ENCODE peak calls at places on chromosomes 16 and 17, in four cellular contexts. V is hepatocyte, M is SK-N-SH, Z is OCI-LY7. P is an unnamed sample. For H3K9me2 and H3K36me3, the result is how much of the 10 kb centered on the place peaks cover.

GRCh38 chr16:85833540-85833914 is 34.0 kb downstream of the COX4I1 start:
- DNase-seq in V (no peak), M (no peak), Z (no peak), P (no peak)

GRCh38 chr17:68705331-68706166 is 104.4 kb upstream of the FAM20A start:
- DNase-seq in V (no peak), M (no peak), Z (no peak), P (no peak)

GRCh38 chr17:75950421-75950820 is 9.6 kb upstream of the FBF1 start:
- DNase-seq in V (no peak), M (no peak), Z (no peak), P (no peak)

GRCh38 chr17:57869599-57870282 is 19.9 kb upstream of the MRPS23 start:
- DNase-seq in V (peak), M (no peak), Z (no peak), P (no peak)

GRCh38 chr16:86978445-86979030 is 338.7 kb downstream of the C16orf95 start:
- DNase-seq in V (no peak), M (no peak), Z (no peak), P (no peak)

GRCh38 chr16:88971371-88972097 is 5.5 kb downstream of the CBFA2T3 start:
- DNase-seq in V (no peak), M (no peak), Z (peak), P (no peak)

GRCh38 chr16:495127-495748 is 32.3 kb upstream of the CAPN15 start:
- DNase-seq in V (peak), M (peak), Z (peak), P (no peak)

GRCh38 chr17:72386619-72387237 is 265.9 kb downstream of the SOX9 start:
- DNase-seq in V (no peak), M (no peak), Z (no peak), P (no peak)

GRCh38 chr16:29662729-29663019 is 373 bp upstream of the SPN start:
- DNase-seq in V (no peak), M (no peak), Z (peak), P (no peak)

GRCh38 chr16:80161799-80162380 is 378.9 kb upstream of the DYNLRB2 start:
- DNase-seq in V (no peak), M (peak), Z (no peak), P (no peak)

GRCh38 chr16:89031715-89032659 is 55.0 kb upstream of the CBFA2T3 start:
- DNase-seq in V (no peak), M (no peak), Z (peak), P (peak)

GRCh38 chr16:31198207-31198882 is 4.2 kb downstream of the PYCARD start:
- DNase-seq in V (no peak), M (no peak), Z (no peak), P (no peak)

GRCh38 chr17:76630151-76630550 is 13.4 kb downstream of the ST6GALNAC1 start:
- DNase-seq in V (no peak), M (no peak), Z (no peak), P (no peak)

GRCh38 chr17:1999557-2000251 is 25.4 kb downstream of the RTN4RL1 start:
- DNase-seq in V (peak), M (peak), Z (no peak), P (peak)

GRCh38 chr17:79114455-79115301 is 40.1 kb downstream of the ENGASE start:
- DNase-seq in V (peak), M (peak), Z (no peak), P (no peak)

GRCh38 chr16:84367297-84367680 is 1.0 kb upstream of the ATP2C2 start:
- DNase-seq in V (no peak), M (no peak), Z (no peak), P (no peak)

GRCh38 chr16:78570409-78571141 is 471.1 kb downstream of the WWOX start:
- DNase-seq in V (no peak), M (no peak), Z (no peak), P (no peak)

DNA sequence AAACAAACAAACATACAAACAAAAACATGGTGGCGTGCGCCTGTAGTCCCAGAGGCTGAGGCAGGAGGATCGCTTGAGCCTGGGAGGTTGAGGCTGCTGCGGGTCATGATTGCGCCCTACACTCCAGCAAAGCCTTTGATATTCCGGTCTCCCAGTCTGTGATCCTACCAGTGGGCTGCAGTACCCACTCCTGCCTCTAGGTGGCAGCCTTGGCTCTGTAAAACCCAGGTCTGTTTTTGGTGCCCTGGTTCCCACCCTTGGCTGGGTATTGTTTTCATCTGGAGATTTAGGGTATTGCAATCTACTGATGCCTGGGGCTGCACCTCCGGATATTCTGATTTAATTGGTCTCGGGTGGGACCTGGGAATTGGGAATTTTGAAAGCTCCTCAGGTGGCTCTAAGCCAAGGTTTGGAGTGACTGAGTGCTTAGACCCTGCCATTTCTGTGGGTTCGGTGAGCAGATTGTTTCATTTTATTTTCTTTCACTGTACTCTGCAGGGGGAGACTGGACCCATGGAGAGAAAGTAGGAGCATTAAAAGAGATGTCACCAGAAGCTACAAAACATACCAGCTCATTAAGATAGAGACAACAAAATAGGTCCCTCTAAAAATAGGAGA is 40.5 kb downstream of the MYH3 start:
- DNase-seq in V (peak), M (peak), Z (peak), P (peak)
- H2AFZ ChIP-seq in V (no peak), M (no peak), Z (peak), P (no peak)

DNA sequence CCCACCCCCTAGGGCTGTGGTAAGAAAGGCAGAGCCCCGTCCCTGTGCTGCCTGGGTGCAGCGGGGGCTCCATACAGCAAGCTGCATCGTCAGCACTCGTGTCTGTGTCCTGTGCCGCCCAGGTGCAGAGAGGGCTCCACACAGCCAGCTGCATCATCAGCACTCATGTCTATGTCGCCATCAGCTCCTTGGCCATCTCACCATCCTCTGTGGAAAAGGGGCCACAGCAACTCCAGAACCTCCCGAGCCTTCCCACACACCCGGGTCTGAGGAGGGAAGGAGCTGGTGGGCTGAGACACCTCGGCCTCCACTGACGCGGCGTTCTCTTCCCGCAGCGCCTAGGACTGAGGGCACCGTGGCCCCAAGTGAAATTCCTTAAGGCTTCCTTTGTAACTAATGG is 72.9 kb upstream of the CHMP6 start:
- DNase-seq in V (no peak), M (no peak), Z (no peak), P (no peak)
- H3K9me2 ChIP-seq in V (under half), M (under half), Z (under half), P (under half)

GRCh38 chr17:28925912-28926365 is 23.1 kb upstream of the DHRS13 start:
- DNase-seq in V (no peak), M (no peak), Z (no peak), P (peak)

GRCh38 chr17:28926786-28927185 is 23.9 kb upstream of the DHRS13 start:
- DNase-seq in V (no peak), M (no peak), Z (no peak), P (no peak)

GRCh38 chr17:28926366-28926765 is 23.5 kb upstream of the DHRS13 start:
- DNase-seq in V (no peak), M (no peak), Z (no peak), P (no peak)

GRCh38 chr17:28929769-28930168 is 21.5 kb downstream of the PHF12 start:
- DNase-seq in V (no peak), M (peak), Z (no peak), P (no peak)

GRCh38 chr17:28928061-28928460 is 23.3 kb downstream of the PHF12 start:
- DNase-seq in V (no peak), M (no peak), Z (no peak), P (no peak)
- H3K36me3 ChIP-seq in V (under half), M (under half), Z (half or more), P (under half)

GRCh38 chr16:50068550-50068949 is 2.8 kb downstream of the HEATR3 start:
- DNase-seq in V (no peak), M (no peak), Z (no peak), P (peak)

GRCh38 chr16:50067290-50067853 is 1.6 kb downstream of the HEATR3 start:
- DNase-seq in V (peak), M (peak), Z (peak), P (peak)

GRCh38 chr16:50065624-50066481 is at the start of gene HEATR3:
- DNase-seq in V (peak), M (peak), Z (peak), P (peak)

GRCh38 chr16:50065241-50065623 is 538 bp upstream of the HEATR3 start:
- DNase-seq in V (no peak), M (no peak), Z (no peak), P (no peak)

GRCh38 chr16:50066482-50067289 is 916 bp downstream of the HEATR3 start:
- DNase-seq in V (no peak), M (no peak), Z (peak), P (no peak)
- H2AFZ ChIP-seq in V (peak), M (peak), Z (peak), P (peak)

DNA sequence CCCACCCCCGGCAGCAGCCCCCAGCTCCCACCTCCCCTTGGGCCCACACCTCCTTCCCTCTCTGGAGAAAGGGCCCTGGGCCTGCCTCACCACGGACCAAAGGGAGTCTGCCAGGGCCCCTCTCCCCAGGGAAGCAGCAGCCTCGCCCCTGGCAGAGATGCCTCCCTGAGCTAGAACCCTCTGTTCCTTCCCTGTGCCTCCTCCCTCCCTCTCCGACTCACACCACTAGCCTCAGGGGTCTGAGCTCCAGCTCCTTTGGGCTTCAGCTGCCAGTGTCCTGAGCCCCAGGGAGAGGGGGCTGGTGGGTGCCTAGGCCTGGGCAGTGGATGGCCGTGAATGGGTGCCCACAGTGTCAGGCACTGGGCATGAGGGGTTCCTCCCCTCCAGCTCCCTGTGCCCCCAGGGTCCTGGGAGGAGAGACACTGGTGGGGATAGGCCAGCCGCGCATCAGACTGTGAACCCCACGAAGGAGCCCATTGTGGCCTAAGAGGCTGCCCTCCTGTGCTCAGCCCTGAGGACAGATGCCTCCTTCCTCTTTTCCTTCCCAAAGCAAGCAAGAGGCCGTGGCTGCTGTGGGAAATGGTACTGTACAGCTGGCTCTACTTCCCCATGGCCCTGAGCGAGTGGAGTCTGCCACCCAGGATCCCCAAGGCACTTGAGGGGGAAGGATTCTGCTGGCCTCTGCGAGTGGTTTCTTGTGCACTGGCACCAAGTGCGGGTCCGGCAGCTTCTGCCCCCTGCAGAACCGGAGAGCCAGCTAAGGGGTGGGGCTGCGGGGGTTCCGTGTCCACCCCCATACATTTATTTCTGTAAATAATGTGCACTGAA is 20.7 kb downstream of the MMP15 start:
- DNase-seq in V (no peak), M (no peak), Z (no peak), P (no peak)
- H3K9me2 ChIP-seq in V (under half), M (under half), Z (under half), P (under half)

DNA sequence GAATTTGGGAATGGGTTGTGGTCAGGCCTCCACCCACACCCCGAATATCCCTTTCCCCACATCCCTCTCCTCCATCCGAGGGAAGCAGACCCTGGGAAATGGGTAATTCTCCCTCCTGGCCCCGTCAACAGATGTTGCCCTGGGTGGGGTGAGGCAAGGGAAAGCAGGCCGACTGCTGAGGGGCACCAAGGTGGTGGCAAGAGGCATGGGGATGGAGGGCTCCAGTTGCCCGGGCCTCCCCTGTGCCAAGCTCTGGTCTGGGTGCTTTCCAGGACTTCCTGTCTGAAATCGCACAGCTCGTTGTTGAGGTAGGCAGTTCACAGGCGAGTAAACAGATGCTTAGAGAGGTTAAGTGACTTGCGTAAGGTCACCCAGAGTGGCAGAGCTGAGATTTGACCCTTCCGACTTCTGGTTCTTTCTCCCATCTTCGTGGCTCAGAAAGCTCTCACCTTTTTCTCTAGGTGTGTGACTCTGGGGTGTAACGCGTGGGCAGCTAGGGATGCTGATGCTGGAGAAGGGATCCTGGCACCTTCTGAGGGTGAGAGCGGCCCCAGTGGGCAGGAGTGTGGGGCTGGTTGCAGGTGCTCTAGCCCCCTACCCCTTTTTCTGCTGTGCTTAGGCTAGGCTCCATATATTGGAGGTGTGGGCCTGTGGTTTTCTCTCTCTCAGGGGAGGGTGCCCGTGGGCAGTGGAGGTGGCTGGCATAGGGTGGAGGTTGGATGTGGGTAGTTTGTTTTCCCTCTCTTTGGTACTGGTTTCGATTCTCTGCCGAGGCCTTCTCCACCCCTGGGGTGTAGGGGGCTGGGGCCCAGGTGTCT is 17.2 kb downstream of the RARA start:
- DNase-seq in V (no peak), M (no peak), Z (peak), P (peak)
- H3K36me3 ChIP-seq in V (under half), M (under half), Z (under half), P (under half)

GRCh38 chr17:21280081-21280518 is 4.4 kb upstream of the MAP2K3 start:
- DNase-seq in V (peak), M (peak), Z (peak), P (peak)
- H2AFZ ChIP-seq in V (no peak), M (no peak), Z (no peak), P (peak)

GRCh38 chr16:11330526-11331237 is 14.6 kb upstream of the RMI2 start:
- DNase-seq in V (no peak), M (no peak), Z (no peak), P (no peak)

GRCh38 chr16:11333010-11333409 is 12.2 kb upstream of the RMI2 start:
- DNase-seq in V (no peak), M (no peak), Z (no peak), P (no peak)

GRCh38 chr16:11329891-11330290 is 15.4 kb upstream of the RMI2 start:
- DNase-seq in V (no peak), M (no peak), Z (peak), P (no peak)

GRCh38 chr16:11333696-11334095 is 11.6 kb upstream of the RMI2 start:
- DNase-seq in V (no peak), M (no peak), Z (no peak), P (no peak)

DNA sequence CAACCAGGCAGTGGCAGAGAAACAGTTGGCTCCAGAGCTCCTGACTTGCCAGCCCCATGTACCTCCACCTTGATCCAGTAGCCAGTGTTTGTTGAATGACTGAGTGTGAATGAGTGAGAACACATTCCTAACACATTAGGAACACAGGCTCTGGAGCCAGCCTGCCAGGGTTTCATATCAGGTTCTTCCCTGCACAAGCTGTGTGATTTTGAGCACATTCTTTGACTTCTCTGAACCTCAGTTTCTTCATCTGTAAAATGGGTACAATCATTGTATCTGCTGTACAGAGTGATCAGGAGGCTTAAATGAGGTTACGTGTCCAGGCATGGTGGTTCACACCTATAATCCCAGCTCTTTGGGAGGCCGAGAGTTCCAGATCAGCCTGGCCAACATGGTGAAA is 13.3 kb upstream of the RMI2 start:
- DNase-seq in V (no peak), M (no peak), Z (no peak), P (no peak)
- H3K9me2 ChIP-seq in V (under half), M (under half), Z (under half), P (under half)

DNA sequence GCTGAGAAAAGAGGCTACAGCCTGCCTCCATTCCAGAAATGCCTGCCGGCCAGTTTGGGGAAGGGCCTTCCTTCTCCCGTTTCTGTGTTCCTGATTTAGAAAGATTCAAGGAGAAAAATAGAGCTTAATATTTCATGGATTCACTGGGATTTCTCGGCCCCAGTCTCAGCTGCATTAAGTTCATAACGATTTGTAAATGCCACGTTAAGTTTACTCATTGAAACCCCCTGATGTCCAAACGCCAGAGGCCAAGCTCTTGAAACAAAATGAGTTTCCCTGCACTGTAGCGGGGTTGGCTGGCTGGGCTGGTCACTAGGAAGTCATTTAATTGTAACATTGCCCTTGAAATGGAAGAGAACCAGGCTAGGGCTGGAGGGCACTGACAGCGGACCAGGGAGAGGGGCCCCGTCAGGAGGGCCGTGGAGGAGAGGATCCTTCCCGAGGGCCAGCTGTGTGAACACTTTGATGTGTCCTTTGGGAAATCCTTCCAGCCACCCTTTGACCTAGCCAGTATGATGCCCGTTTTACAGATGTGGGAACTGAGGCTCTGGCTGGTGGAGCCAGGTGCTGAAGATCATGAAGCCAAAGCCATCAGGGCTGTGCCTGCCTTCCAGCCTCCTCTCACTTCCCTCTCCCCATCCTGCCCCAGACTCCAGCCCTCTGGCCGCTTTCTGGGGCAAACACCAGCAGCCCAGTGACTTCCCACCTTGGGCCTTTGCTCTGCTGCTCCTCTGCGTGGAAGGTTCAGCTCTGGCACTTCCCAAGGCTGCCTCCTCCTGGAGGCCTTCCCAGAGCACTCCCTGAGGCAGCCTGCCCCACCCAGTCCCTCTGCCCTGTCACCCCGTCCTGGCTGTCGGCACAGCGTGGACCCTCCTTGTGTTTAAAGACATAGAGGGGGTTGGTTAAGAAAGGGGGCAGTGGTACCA is 220.6 kb downstream of the KATNIP start:
- DNase-seq in V (no peak), M (no peak), Z (no peak), P (no peak)
- H3K36me3 ChIP-seq in V (under half), M (under half), Z (under half), P (under half)

GRCh38 chr17:61442136-61442775 is 10.0 kb upstream of the TBX4 start:
- DNase-seq in V (no peak), M (no peak), Z (no peak), P (no peak)
- H2AFZ ChIP-seq in V (no peak), M (no peak), Z (no peak), P (no peak)